ENCODE peak calls at places on chromosomes 6 and 20, in ten cellular contexts. G is H1; E is fibroblast of lung; N is lower lobe of right lung; O is sigmoid colon; F is left lung; Q is ovary; P is endodermal cell; X is CD4-positive, CD25-positive, alpha-beta regulatory T cell; S is cardiac muscle cell. U is an unnamed sample.

GRCh38 chr6:13865132-13865531 is 50.8 kb upstream of the MCUR1 start:
- DNase-seq in G (no peak), E (no peak), N (no peak), O (no peak), F (no peak), Q (no peak), P (no peak), X (no peak), S (no peak), U (no peak)

GRCh38 chr20:36214684-36215256 is 21.5 kb upstream of the AAR2 start:
- DNase-seq in G (no peak), E (peak; percentile 57), N (no peak), O (no peak), F (no peak), Q (no peak), P (peak; percentile 72), X (peak; percentile 18), S (peak; percentile 49), U (no peak)

GRCh38 chr6:75855047-75855446 is 106.0 kb downstream of the MYO6 start:
- DNase-seq in G (no peak), E (peak; percentile 86), N (no peak), O (no peak), F (no peak), Q (no peak), P (no peak), X (peak; percentile 52), S (peak; percentile 85), U (no peak)

GRCh38 chr6:2129076-2129695 is 116.2 kb downstream of the GMDS start:
- DNase-seq in G (no peak), E (no peak), N (no peak), O (no peak), F (no peak), Q (no peak), P (no peak), X (peak; percentile 5), S (no peak), U (no peak)

GRCh38 chr6:80226699-80227098 is 120.2 kb downstream of the BCKDHB start:
- DNase-seq in G (no peak), E (no peak), N (no peak), O (no peak), F (no peak), Q (no peak), P (no peak), X (no peak), S (no peak), U (no peak)

GRCh38 chr20:64140421-64140820 is 23.8 kb upstream of the MYT1 start:
- DNase-seq in G (no peak), E (no peak), N (peak; percentile 18), O (peak; percentile 43), F (peak; percentile 13), Q (no peak), P (no peak), X (no peak), S (no peak), U (peak; percentile 36)

GRCh38 chr20:22962567-22963439 is 72.3 kb upstream of the SSTR4 start:
- DNase-seq in G (no peak), E (no peak), N (no peak), O (no peak), F (no peak), Q (no peak), P (no peak), X (no peak), S (no peak), U (no peak)

GRCh38 chr6:49933526-49933925 is 30.4 kb downstream of the DEFB114 start:
- DNase-seq in G (no peak), E (no peak), N (peak; percentile 29), O (no peak), F (no peak), Q (no peak), P (no peak), X (no peak), S (no peak), U (no peak)

GRCh38 chr6:104908031-104908430 is 48.3 kb upstream of the HACE1 start:
- DNase-seq in G (no peak), E (no peak), N (no peak), O (no peak), F (no peak), Q (no peak), P (no peak), X (no peak), S (no peak), U (no peak)

GRCh38 chr6:119148102-119148824 is 69.8 kb upstream of the FAM184A start:
- DNase-seq in G (no peak), E (peak; percentile 92), N (no peak), O (no peak), F (no peak), Q (peak; percentile 26), P (peak; percentile 68), X (peak; percentile 16), S (peak; percentile 88), U (no peak)

GRCh38 chr20:19072988-19073387 is 139.5 kb upstream of the SLC24A3 start:
- DNase-seq in G (no peak), E (no peak), N (no peak), O (no peak), F (no peak), Q (no peak), P (no peak), X (no peak), S (no peak), U (no peak)

GRCh38 chr20:19071902-19072498 is 140.4 kb upstream of the SLC24A3 start:
- DNase-seq in G (no peak), E (no peak), N (no peak), O (no peak), F (no peak), Q (no peak), P (no peak), X (no peak), S (no peak), U (no peak)

GRCh38 chr20:19070681-19071441 is 141.6 kb upstream of the SLC24A3 start:
- DNase-seq in G (no peak), E (no peak), N (no peak), O (no peak), F (no peak), Q (no peak), P (no peak), X (no peak), S (no peak), U (no peak)

GRCh38 chr20:19070036-19070435 is 142.4 kb upstream of the SLC24A3 start:
- DNase-seq in G (no peak), E (no peak), N (no peak), O (no peak), F (no peak), Q (no peak), P (no peak), X (no peak), S (no peak), U (no peak)

DNA sequence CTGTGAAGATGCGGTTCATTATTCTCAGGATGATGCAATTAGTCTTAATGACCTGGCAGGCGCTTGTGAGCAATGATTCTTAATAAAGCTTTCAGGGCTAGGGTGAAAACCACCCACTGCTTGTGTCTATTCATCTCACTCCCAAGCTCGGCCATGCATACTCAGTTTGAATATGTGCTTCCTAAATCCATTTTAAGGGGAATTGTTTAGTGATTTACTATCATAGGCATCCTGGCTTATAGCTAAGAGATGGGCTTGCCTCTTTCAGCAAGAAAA is 141.1 kb upstream of the SLC24A3 start:
- DNase-seq in G (no peak), E (no peak), N (no peak), O (no peak), F (no peak), Q (no peak), P (no peak), X (no peak), S (no peak), U (no peak)
- H3K4me1 ChIP-seq in G (no peaks in the 10 kb centered on the region), E (no peaks in the 10 kb centered on the region), N (peaks cover 5% of the 10 kb centered on the region), O (no peaks in the 10 kb centered on the region), F (no peaks in the 10 kb centered on the region), Q (no peaks in the 10 kb centered on the region), P (no peaks in the 10 kb centered on the region), X (no peaks in the 10 kb centered on the region), S (no peaks in the 10 kb centered on the region), U (no peaks in the 10 kb centered on the region)

GRCh38 chr6:52535711-52536423 is 41.0 kb downstream of the TRAM2 start:
- DNase-seq in G (no peak), E (no peak), N (no peak), O (no peak), F (no peak), Q (no peak), P (no peak), X (no peak), S (no peak), U (no peak)
- H3K4me1 ChIP-seq in G (peaks cover 11% of the 10 kb centered on the region), E (peaks cover 47% of the 10 kb centered on the region), N (peaks cover 36% of the 10 kb centered on the region), O (no peaks in the 10 kb centered on the region), F (peaks cover 14% of the 10 kb centered on the region), Q (peaks cover 22% of the 10 kb centered on the region), P (peaks cover 5% of the 10 kb centered on the region), X (peaks cover 9% of the 10 kb centered on the region), S (no peaks in the 10 kb centered on the region), U (peaks cover 11% of the 10 kb centered on the region)

GRCh38 chr20:62363920-62364851 is 2.9 kb downstream of the LAMA5 start:
- DNase-seq in G (no peak), E (no peak), N (peak; percentile 47), O (peak; percentile 68), F (peak; percentile 30), Q (peak; percentile 22), P (peak; percentile 74), X (no peak), S (peak; percentile 53), U (no peak)

GRCh38 chr20:62365814-62366369 is 1.2 kb downstream of the LAMA5 start:
- DNase-seq in G (no peak), E (no peak), N (peak; percentile 58), O (peak; percentile 80), F (no peak), Q (no peak), P (peak; percentile 84), X (no peak), S (no peak), U (no peak)

GRCh38 chr20:62362991-62363919 is 3.9 kb downstream of the LAMA5 start:
- DNase-seq in G (no peak), E (no peak), N (peak; percentile 48), O (peak; percentile 90), F (peak; percentile 32), Q (peak; percentile 19), P (peak; percentile 88), X (no peak), S (no peak), U (no peak)

GRCh38 chr20:62366370-62367135 is 559 bp downstream of the LAMA5 start:
- DNase-seq in G (peak; percentile 58), E (no peak), N (peak; percentile 76), O (peak; percentile 74), F (no peak), Q (no peak), P (peak; percentile 91), X (no peak), S (no peak), U (no peak)

GRCh38 chr20:62364911-62365736 is 2.0 kb downstream of the LAMA5 start:
- DNase-seq in G (no peak), E (no peak), N (peak; percentile 81), O (peak; percentile 91), F (peak; percentile 69), Q (peak; percentile 29), P (peak; percentile 58), X (no peak), S (no peak), U (no peak)
- H3K4me1 ChIP-seq in G (peaks cover 19% of the 10 kb centered on the region), E (peaks cover 26% of the 10 kb centered on the region), N (peaks cover 88% of the 10 kb centered on the region), O (no peaks in the 10 kb centered on the region), F (peaks cover 44% of the 10 kb centered on the region), Q (peaks cover 13% of the 10 kb centered on the region), P (peaks cover 53% of the 10 kb centered on the region), X (peaks cover 25% of the 10 kb centered on the region), S (peaks cover 63% of the 10 kb centered on the region), U (peaks cover 56% of the 10 kb centered on the region)

DNA sequence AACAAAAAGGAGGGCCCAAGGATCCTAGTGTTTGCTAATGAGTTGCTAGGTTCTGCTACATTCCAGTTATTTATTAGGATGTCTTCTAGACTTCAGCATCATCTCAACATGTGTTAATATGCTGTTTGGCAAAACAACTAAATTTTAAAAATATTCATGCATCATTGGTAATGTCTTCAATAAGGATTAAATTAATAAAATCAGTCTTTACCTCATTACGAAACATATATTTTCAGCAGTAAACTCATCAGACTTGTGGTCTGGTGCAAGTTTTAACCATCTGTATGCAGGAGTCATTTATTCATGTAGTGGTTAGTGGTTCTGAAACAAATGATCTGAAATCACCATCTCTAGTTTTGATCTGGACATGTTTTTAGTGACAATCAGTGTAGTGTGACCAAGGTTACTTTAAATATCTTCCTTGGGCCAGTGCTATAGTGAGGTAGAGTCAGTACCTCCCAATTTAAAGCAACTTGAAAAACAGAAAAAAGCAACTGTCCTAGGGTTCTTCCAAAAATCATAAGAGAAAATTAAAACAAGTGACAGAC is 85.0 kb upstream of the KCNK16 start:
- DNase-seq in G (no peak), E (no peak), N (no peak), O (no peak), F (no peak), Q (no peak), P (no peak), X (no peak), S (no peak), U (no peak)
- H3K4me1 ChIP-seq in G (no peaks in the 10 kb centered on the region), E (no peaks in the 10 kb centered on the region), N (no peaks in the 10 kb centered on the region), O (no peaks in the 10 kb centered on the region), F (no peaks in the 10 kb centered on the region), Q (no peaks in the 10 kb centered on the region), P (no peaks in the 10 kb centered on the region), X (no peaks in the 10 kb centered on the region), S (no peaks in the 10 kb centered on the region), U (no peaks in the 10 kb centered on the region)